ENCODE peak calls at places on chromosomes 2 and 18, in ten cellular contexts. M is iris pigment epithelial cell; N is breast epithelium; I is left kidney; L is stimulated activated naive CD4-positive, alpha-beta T cell; V is GM12892; Q is iPS DF 19.7; G is cardiac muscle cell; Y is AG09319; F is lung. T is an unnamed sample.

GRCh38 chr2:181354626-181355025 is 102.6 kb upstream of the ITGA4 start:
- DNase-seq in I (no peak), V (no peak), Q (no peak), N (no peak), L (no peak), F (no peak), Y (peak; percentile 32), M (peak; percentile 94), G (peak; percentile 89), T (no peak)

GRCh38 chr2:216644846-216645635 is 11.8 kb downstream of the IGFBP2 start:
- DNase-seq in G (no peak), V (no peak), M (no peak), Y (no peak), Q (no peak), N (no peak), I (peak; percentile 73), L (no peak), F (no peak), T (no peak)

GRCh38 chr18:3395466-3395865 is 54.5 kb upstream of the TGIF1 start:
- DNase-seq in L (no peak), V (no peak), I (no peak), Y (no peak), G (no peak), M (no peak), F (no peak), Q (no peak), N (no peak), T (no peak)

GRCh38 chr2:112776113-112776512 is 8.2 kb downstream of the IL1A start:
- DNase-seq in Q (no peak), I (no peak), M (no peak), V (no peak), G (no peak), L (no peak), Y (no peak), N (no peak), F (no peak), T (no peak)

GRCh38 chr2:65344689-65345088 is 87.7 kb downstream of the SPRED2 start:
- DNase-seq in Q (no peak), Y (no peak), G (no peak), N (no peak), M (no peak), V (no peak), I (no peak), L (no peak), F (no peak), T (no peak)

GRCh38 chr2:217535940-217536339 is 466.9 kb downstream of the TNS1 start:
- DNase-seq in I (no peak), F (no peak), M (no peak), Q (no peak), N (no peak), Y (no peak), L (no peak), G (no peak), V (no peak), T (no peak)

GRCh38 chr2:128879161-128879560 is 560.5 kb upstream of the HS6ST1 start:
- DNase-seq in V (no peak), N (no peak), I (no peak), Q (peak; percentile 38), Y (no peak), L (no peak), F (no peak), M (no peak), G (no peak), T (no peak)

GRCh38 chr2:145644820-145645302 is 1124.9 kb upstream of the ZEB2 start:
- DNase-seq in Y (no peak), N (no peak), M (no peak), G (no peak), V (peak; percentile 9), I (no peak), Q (peak; percentile 17), L (no peak), F (no peak), T (no peak)

GRCh38 chr18:66825347-66825746 is 221.5 kb upstream of the CDH19 start:
- DNase-seq in Q (no peak), N (no peak), Y (no peak), F (no peak), L (no peak), G (peak; percentile 12), M (no peak), I (no peak), V (no peak), T (no peak)

GRCh38 chr2:83991992-83992391 is 467.1 kb downstream of the SUCLG1 start:
- DNase-seq in F (no peak), Q (no peak), M (no peak), L (no peak), V (no peak), I (no peak), G (no peak), N (no peak), Y (no peak), T (no peak)

GRCh38 chr18:48263913-48264506 is 145.2 kb downstream of the ZBTB7C start:
- DNase-seq in N (no peak), L (no peak), Q (no peak), V (no peak), F (no peak), I (peak; percentile 42), M (no peak), Y (no peak), G (no peak), T (no peak)

GRCh38 chr2:17589406-17590035 is 49.0 kb downstream of the VSNL1 start:
- DNase-seq in I (no peak), V (no peak), F (no peak), L (no peak), G (no peak), Q (no peak), N (no peak), M (no peak), Y (no peak), T (no peak)

GRCh38 chr2:98470851-98471255 is 26.2 kb downstream of the INPP4A start:
- DNase-seq in Q (no peak), F (no peak), L (no peak), M (no peak), G (no peak), Y (no peak), N (no peak), V (no peak), I (no peak), T (no peak)

GRCh38 chr18:33744032-33744697 is 166.1 kb downstream of the ASXL3 start:
- DNase-seq in V (no peak), L (no peak), F (no peak), Y (no peak), M (no peak), G (no peak), N (no peak), Q (no peak), I (no peak), T (no peak)

GRCh38 chr2:140586379-140586778 is 1544.4 kb downstream of the LRP1B start:
- DNase-seq in F (no peak), M (peak; percentile 35), N (no peak), G (peak; percentile 33), V (no peak), Q (peak; percentile 42), L (no peak), I (peak; percentile 22), Y (no peak), T (no peak)

GRCh38 chr2:101264360-101264939 is 11.8 kb downstream of the CNOT11 start:
- DNase-seq in I (no peak), Y (no peak), V (no peak), N (no peak), F (no peak), L (no peak), G (no peak), M (no peak), Q (no peak), T (no peak)

GRCh38 chr2:109591236-109591635 is 22.5 kb downstream of the SEPTIN10 start:
- DNase-seq in Y (no peak), M (no peak), G (no peak), F (no peak), V (no peak), N (no peak), I (no peak), Q (no peak), L (no peak), T (no peak)

GRCh38 chr2:101063753-101064502 is 61.8 kb downstream of the RPL31 start:
- DNase-seq in V (no peak), M (peak; percentile 16), L (no peak), G (peak; percentile 66), N (no peak), Q (no peak), F (no peak), Y (no peak), I (no peak), T (no peak)

GRCh38 chr18:50970006-50970405 is 2.2 kb downstream of the ELAC1 start:
- DNase-seq in I (no peak), Q (no peak), Y (no peak), V (no peak), L (no peak), G (no peak), N (peak; percentile 60), M (no peak), F (peak; percentile 67), T (no peak)

GRCh38 chr2:41967426-41968181 is 80.2 kb upstream of the PKDCC start:
- DNase-seq in F (peak; percentile 35), G (peak; percentile 58), L (no peak), Q (no peak), Y (no peak), M (no peak), N (no peak), V (no peak), I (no peak), T (no peak)

GRCh38 chr2:65064728-65065552 is 8.7 kb downstream of the CEP68 start:
- DNase-seq in Y (peak; percentile 60), I (peak; percentile 77), V (peak; percentile 56), F (peak; percentile 67), N (no peak), M (peak; percentile 90), L (peak; percentile 67), G (peak; percentile 92), Q (no peak), T (peak; percentile 14)

GRCh38 chr2:109403841-109404201 is 209.9 kb downstream of the SEPTIN10 start:
- DNase-seq in Y (no peak), G (no peak), F (no peak), V (no peak), N (no peak), I (no peak), M (no peak), L (no peak), Q (no peak), T (no peak)

GRCh38 chr2:231715988-231716616 is 7.8 kb downstream of the PTMA start:
- DNase-seq in N (no peak), V (no peak), I (no peak), M (peak; percentile 59), Q (no peak), Y (no peak), G (peak; percentile 52), L (no peak), F (no peak), T (no peak)

GRCh38 chr2:179655627-179656026 is 205.8 kb downstream of the ZNF385B start:
- DNase-seq in Y (no peak), Q (no peak), I (no peak), M (peak; percentile 47), N (no peak), L (no peak), V (no peak), G (no peak), F (no peak), T (no peak)

GRCh38 chr18:39701839-39702238 is 2136.2 kb upstream of the CELF4 start:
- DNase-seq in G (peak; percentile 18), F (no peak), N (no peak), M (peak; percentile 67), I (no peak), Q (no peak), Y (no peak), V (no peak), L (no peak), T (no peak)

GRCh38 chr2:96556441-96557330 is 20.1 kb downstream of the ARID5A start:
- DNase-seq in Y (no peak), I (peak; percentile 16), F (no peak), G (peak; percentile 44), L (no peak), Q (no peak), M (peak; percentile 81), N (no peak), V (no peak), T (peak; percentile 29)

GRCh38 chr2:200615247-200615646 is 29.4 kb downstream of the AOX1 start:
- DNase-seq in Q (no peak), G (peak; percentile 79), M (peak; percentile 90), N (no peak), F (no peak), Y (no peak), L (no peak), V (no peak), I (no peak), T (no peak)

GRCh38 chr18:12304351-12305210 is 3.5 kb upstream of the TUBB6 start:
- DNase-seq in M (peak; percentile 69), N (peak; percentile 76), L (no peak), V (no peak), Q (no peak), F (peak; percentile 65), G (no peak), I (no peak), Y (no peak), T (no peak)